ENCODE peak calls at places on chromosomes 16 and 17, in six cellular contexts. Q is neuronal stem cell, T is IMR-90, X is mesendoderm, A is H1, L is mesenchymal stem cell. Y is an unnamed sample.

GRCh38 chr16:9134739-9135138 is 43.3 kb downstream of the HAPSTR1 start:
- DNase-seq in Q (peak), T (peak), X (peak), A (peak), L (peak), Y (peak)

GRCh38 chr16:85908444-85908843 is 9.5 kb downstream of the IRF8 start:
- DNase-seq in Q (no peak), T (no peak), X (no peak), A (no peak), L (no peak), Y (no peak)

GRCh38 chr17:73770115-73770848 is 126.0 kb upstream of the SDK2 start:
- DNase-seq in Q (no peak), T (peak), X (peak), A (no peak), L (peak), Y (no peak)

GRCh38 chr17:71985111-71986039 is 135.4 kb upstream of the SOX9 start:
- DNase-seq in Q (no peak), T (no peak), X (no peak), A (no peak), L (no peak), Y (no peak)

GRCh38 chr17:8574687-8575086 is 55.8 kb downstream of the MYH10 start:
- DNase-seq in Q (no peak), T (no peak), X (peak), A (no peak), L (peak), Y (no peak)

GRCh38 chr16:88441460-88441859 is 11.6 kb upstream of the ZFPM1 start:
- DNase-seq in Q (no peak), T (no peak), X (no peak), A (no peak), L (no peak), Y (no peak)

GRCh38 chr17:80092959-80093358 is 8.4 kb upstream of the GAA start:
- DNase-seq in Q (no peak), T (no peak), X (no peak), A (no peak), L (no peak), Y (no peak)

GRCh38 chr17:37255434-37255833 is 120.4 kb upstream of the C17orf78 start:
- DNase-seq in Q (no peak), T (no peak), X (no peak), A (no peak), L (no peak), Y (no peak)

GRCh38 chr16:50474138-50474537 is 74.1 kb upstream of the NKD1 start:
- DNase-seq in Q (no peak), T (no peak), X (no peak), A (no peak), L (no peak), Y (no peak)

GRCh38 chr16:10738231-10739077 is 5.2 kb upstream of the NUBP1 start:
- DNase-seq in Q (no peak), T (peak), X (peak), A (no peak), L (peak), Y (peak)
- H3K23ac ChIP-seq in Q (no peak), T (no peak), X (no peak), A (no peak), L (no peak), Y (no peak)

GRCh38 chr16:3949946-3950342 is 69.4 kb upstream of the CREBBP start:
- DNase-seq in Q (no peak), T (no peak), X (no peak), A (no peak), L (no peak), Y (no peak)
- H3K27ac ChIP-seq in Q (no peak), T (peak), X (no peak), A (no peak), L (no peak), Y (no peak)

GRCh38 chr17:76255801-76256429 is 9.2 kb upstream of the UBALD2 start:
- DNase-seq in Q (no peak), T (no peak), X (no peak), A (no peak), L (peak), Y (no peak)

GRCh38 chr17:76252040-76252954 is 12.0 kb upstream of the RNF157 start:
- DNase-seq in Q (no peak), T (peak), X (no peak), A (no peak), L (peak), Y (no peak)

GRCh38 chr17:76251478-76252039 is 11.3 kb upstream of the RNF157 start:
- DNase-seq in Q (no peak), T (no peak), X (no peak), A (no peak), L (peak), Y (no peak)

GRCh38 chr17:76250141-76250540 is 9.8 kb upstream of the RNF157 start:
- DNase-seq in Q (no peak), T (no peak), X (no peak), A (no peak), L (no peak), Y (no peak)

GRCh38 chr17:76254275-76254674 is 10.9 kb upstream of the UBALD2 start:
- DNase-seq in Q (no peak), T (no peak), X (no peak), A (no peak), L (no peak), Y (no peak)
- H3K23ac ChIP-seq in Q (peak), T (no peak), X (no peak), A (no peak), L (no peak), Y (no peak)

DNA sequence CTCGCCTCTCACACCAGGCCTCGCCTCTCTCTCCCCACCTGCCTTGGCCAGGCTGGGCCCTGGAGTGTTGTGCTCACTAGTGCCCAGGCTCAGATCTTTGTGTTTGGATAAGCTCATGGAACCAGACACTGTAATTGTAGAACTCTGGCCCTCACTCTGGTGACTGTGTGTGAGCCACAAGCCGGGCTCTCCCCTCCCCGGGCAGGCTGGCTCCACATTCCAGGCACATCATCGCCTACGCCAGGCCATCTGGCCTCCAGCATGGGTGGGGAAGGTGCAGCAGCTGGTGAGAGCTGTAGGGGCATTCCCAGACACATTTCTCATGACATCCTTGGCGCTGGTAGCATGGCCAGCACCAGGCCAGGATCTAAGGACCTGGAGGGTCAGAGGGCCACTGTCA is 202.3 kb downstream of the RAB11FIP4 start:
- DNase-seq in Q (no peak), T (peak), X (no peak), A (no peak), L (peak), Y (no peak)
- H3K27ac ChIP-seq in Q (no peak), T (peak), X (no peak), A (no peak), L (peak), Y (no peak)

DNA sequence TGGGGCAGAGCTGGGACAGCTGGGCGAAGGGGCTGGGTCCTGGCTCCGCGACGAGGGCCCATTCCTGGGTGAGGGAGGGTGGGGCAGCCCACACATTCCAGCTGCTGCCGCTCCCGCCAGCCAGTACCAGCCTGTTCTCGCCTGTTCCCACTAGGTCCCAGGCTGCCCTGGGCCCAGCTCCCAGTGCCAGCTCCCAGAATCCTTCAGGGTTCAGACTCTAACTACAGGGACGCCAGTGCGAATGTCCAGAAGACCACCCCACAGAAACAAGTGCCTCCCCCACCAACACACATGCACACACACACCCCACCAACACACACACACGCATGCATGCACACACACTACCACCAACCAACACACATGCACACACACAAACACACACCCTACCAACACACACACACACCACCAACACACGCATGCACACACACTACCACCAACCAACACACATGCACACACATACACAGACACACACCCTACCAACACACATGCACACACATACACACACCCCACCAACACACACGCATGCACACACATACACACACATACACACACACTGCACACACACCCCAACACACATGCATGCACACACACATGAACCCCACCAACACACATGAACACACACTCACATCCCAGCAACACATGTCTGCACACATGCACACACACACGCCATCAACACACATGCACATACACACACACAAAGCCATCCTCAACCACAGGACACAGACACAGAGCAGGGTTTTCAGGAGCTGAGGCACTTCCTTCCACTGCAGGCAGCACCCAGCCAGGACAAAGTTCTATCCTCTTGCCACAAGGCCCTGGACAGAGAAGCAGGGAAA is 27.5 kb upstream of the KRT17 start:
- DNase-seq in Q (no peak), T (no peak), X (no peak), A (no peak), L (no peak), Y (no peak)
- H3K23ac ChIP-seq in Q (peak), T (no peak), X (no peak), A (no peak), L (no peak), Y (no peak)

Y was measured in H9.